ENCODE peak calls at places on chromosomes 5 and 9, in seven cellular contexts. E is cardiac fibroblast, C is suprapubic skin, A is AG04449, H is mammary epithelial cell, Z is OCI-LY7, O is AG10803. D is an unnamed sample.

GRCh38 chr5:149588947-149589346 is 7.6 kb downstream of the ARHGEF37 start:
- DNase-seq in E (no peak), C (no peak), A (no peak), H (no peak), Z (no peak), O (no peak), D (no peak)

GRCh38 chr5:151598984-151599383 is 7.9 kb upstream of the FAT2 start:
- DNase-seq in E (no peak), C (no peak), A (no peak), H (peak; percentile 94), Z (no peak), O (peak; percentile 17), D (no peak)

GRCh38 chr5:172267943-172268342 is 15.6 kb downstream of the UBTD2 start:
- DNase-seq in E (no peak), C (no peak), A (no peak), H (no peak), Z (no peak), O (no peak), D (no peak)

GRCh38 chr5:96790851-96791513 is 16.8 kb downstream of the ERAP1 start:
- DNase-seq in E (peak; percentile 36), C (no peak), A (no peak), H (no peak), Z (no peak), O (peak; percentile 62), D (peak; percentile 11)

GRCh38 chr5:180085837-180086236 is 14.3 kb upstream of the RNF130 start:
- DNase-seq in E (peak; percentile 31), C (no peak), A (no peak), H (no peak), Z (no peak), O (no peak), D (no peak)

GRCh38 chr5:122805481-122805880 is 30.6 kb downstream of the SNX2 start:
- DNase-seq in E (peak; percentile 55), C (no peak), A (peak; percentile 16), H (peak; percentile 25), Z (no peak), O (peak; percentile 53), D (peak; percentile 21)

GRCh38 chr9:33130501-33130900 is 36.6 kb downstream of the B4GALT1 start:
- DNase-seq in E (peak; percentile 63), C (peak; percentile 55), A (no peak), H (peak; percentile 53), Z (no peak), O (peak; percentile 40), D (no peak)

GRCh38 chr5:91341159-91341558 is 42.0 kb downstream of the ARRDC3 start:
- DNase-seq in E (no peak), C (no peak), A (no peak), H (no peak), Z (no peak), O (no peak), D (no peak)

GRCh38 chr5:146623657-146624056 is 107.7 kb upstream of the GPR151 start:
- DNase-seq in E (no peak), C (no peak), A (no peak), H (no peak), Z (no peak), O (no peak), D (no peak)

GRCh38 chr9:68974901-68975300 is 39.0 kb downstream of the PRKACG start:
- DNase-seq in E (no peak), C (no peak), A (no peak), H (no peak), Z (no peak), O (no peak), D (no peak)

GRCh38 chr9:68975644-68976043 is 38.3 kb downstream of the PRKACG start:
- DNase-seq in E (no peak), C (no peak), A (no peak), H (no peak), Z (no peak), O (no peak), D (no peak)

GRCh38 chr9:68978054-68978453 is 35.9 kb downstream of the PRKACG start:
- DNase-seq in E (no peak), C (no peak), A (no peak), H (no peak), Z (no peak), O (no peak), D (no peak)

GRCh38 chr9:68973619-68974018 is 40.3 kb downstream of the PRKACG start:
- DNase-seq in E (no peak), C (no peak), A (no peak), H (no peak), Z (no peak), O (no peak), D (no peak)

DNA sequence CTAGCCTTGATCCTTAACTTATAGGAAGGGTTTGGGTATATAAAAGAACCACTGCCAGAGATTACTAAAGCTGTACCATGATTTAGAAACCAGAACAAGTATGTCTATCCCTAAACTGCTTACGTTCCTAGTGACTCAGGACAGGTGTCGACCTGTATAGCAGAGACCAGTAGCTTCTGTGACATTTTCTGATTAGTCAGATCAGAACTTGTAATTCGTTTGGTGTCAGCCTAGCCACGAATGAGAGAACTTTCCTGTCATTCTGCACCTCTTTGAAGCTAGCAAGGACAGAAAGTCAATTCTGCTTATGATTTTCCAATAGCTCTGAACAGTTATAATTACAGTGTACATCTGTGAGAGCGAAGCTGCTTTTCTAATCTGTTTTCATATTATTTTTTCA is 39.5 kb downstream of the PRKACG start:
- DNase-seq in E (no peak), C (no peak), A (no peak), H (no peak), Z (no peak), O (no peak), D (no peak)
- H3K4me3 ChIP-seq in E (no peak overlapping the region), C (peak overlapping the region; percentile 8), A (no peak overlapping the region), H (no peak overlapping the region), Z (no peak overlapping the region), O (no peak overlapping the region), D (no peak overlapping the region)

GRCh38 chr5:115461506-115462290 is 82.9 kb downstream of the FEM1C start:
- DNase-seq in E (peak; percentile 23), C (no peak), A (no peak), H (peak; percentile 97), Z (no peak), O (peak; percentile 75), D (no peak)

GRCh38 chr5:115460476-115460875 is 84.1 kb downstream of the FEM1C start:
- DNase-seq in E (peak; percentile 66), C (no peak), A (no peak), H (peak; percentile 90), Z (no peak), O (peak; percentile 72), D (no peak)

GRCh38 chr5:115461093-115461492 is 83.5 kb downstream of the FEM1C start:
- DNase-seq in E (peak; percentile 44), C (no peak), A (no peak), H (no peak), Z (no peak), O (peak; percentile 38), D (no peak)

GRCh38 chr5:115457985-115458384 is 86.6 kb downstream of the FEM1C start:
- DNase-seq in E (peak; percentile 82), C (no peak), A (no peak), H (no peak), Z (no peak), O (no peak), D (no peak)

DNA sequence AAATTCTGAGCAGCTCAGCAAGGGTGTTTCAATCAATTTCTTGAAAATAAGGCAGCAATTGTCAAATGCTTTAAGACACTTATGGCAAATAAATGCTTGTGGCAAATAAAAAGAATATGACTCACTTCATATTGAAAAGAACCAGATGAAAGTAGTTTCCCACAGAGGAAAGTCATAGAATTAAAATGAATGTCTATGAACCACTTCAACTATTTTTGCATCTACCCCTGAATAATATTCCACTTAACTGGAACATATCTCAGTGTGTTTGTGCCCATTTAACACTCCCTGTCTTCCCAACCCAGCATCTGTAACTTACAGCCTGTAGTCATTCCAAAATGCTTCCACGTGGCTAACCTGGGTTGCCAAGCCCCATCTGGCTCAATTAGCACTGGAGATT is 84.7 kb downstream of the FEM1C start:
- DNase-seq in E (peak; percentile 50), C (no peak), A (no peak), H (peak; percentile 52), Z (no peak), O (peak; percentile 90), D (no peak)
- H3K4me3 ChIP-seq in E (no peak overlapping the region), C (no peak overlapping the region), A (no peak overlapping the region), H (no peak overlapping the region), Z (no peak overlapping the region), O (no peak overlapping the region), D (no peak overlapping the region)

DNA sequence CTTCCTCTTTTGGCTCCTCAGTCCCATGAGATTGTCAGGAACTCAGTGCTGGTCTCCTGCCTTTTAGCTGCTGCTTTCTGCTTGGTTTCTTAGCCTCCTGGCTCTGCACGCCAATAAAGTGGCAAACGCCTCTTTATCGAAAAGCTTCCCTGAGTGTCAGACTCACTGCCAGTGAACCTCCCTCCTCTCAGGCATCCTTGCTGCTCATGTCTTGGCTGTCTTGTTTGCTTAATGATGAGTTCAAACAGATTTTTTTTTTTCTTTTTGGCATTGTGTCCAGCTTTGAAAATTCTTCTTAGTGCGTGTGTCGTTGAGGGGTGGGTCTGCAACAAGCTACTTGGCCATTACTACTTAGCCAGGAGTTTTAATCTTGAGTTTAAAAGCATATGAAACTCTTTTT is 14.9 kb downstream of the RASGRF2 start:
- DNase-seq in E (no peak), C (no peak), A (no peak), H (no peak), Z (no peak), O (no peak), D (no peak)
- H3K4me3 ChIP-seq in E (no peak overlapping the region), C (no peak overlapping the region), A (no peak overlapping the region), H (no peak overlapping the region), Z (no peak overlapping the region), O (no peak overlapping the region), D (no peak overlapping the region)

GRCh38 chr9:35831040-35831439 is 2.0 kb downstream of the TMEM8B start:
- DNase-seq in E (no peak), C (no peak), A (no peak), H (no peak), Z (no peak), O (no peak), D (no peak)

GRCh38 chr9:35835766-35836165 is 6.7 kb downstream of the TMEM8B start:
- DNase-seq in E (no peak), C (no peak), A (no peak), H (no peak), Z (no peak), O (no peak), D (no peak)

GRCh38 chr9:35835216-35835604 is 6.2 kb downstream of the TMEM8B start:
- DNase-seq in E (no peak), C (no peak), A (no peak), H (no peak), Z (peak; percentile 43), O (no peak), D (no peak)

GRCh38 chr9:35834260-35835215 is 5.5 kb downstream of the TMEM8B start:
- DNase-seq in E (no peak), C (no peak), A (no peak), H (no peak), Z (peak; percentile 30), O (no peak), D (no peak)

GRCh38 chr9:35832814-35833213 is 3.8 kb downstream of the TMEM8B start:
- DNase-seq in E (no peak), C (no peak), A (no peak), H (no peak), Z (no peak), O (no peak), D (no peak)
- H3K4me3 ChIP-seq in E (no peak overlapping the region), C (no peak overlapping the region), A (no peak overlapping the region), H (no peak overlapping the region), Z (no peak overlapping the region), O (no peak overlapping the region), D (no peak overlapping the region)

GRCh38 chr9:121599186-121599871 is 52.1 kb upstream of the DAB2IP start:
- DNase-seq in E (peak; percentile 21), C (no peak), A (no peak), H (peak; percentile 32), Z (no peak), O (no peak), D (no peak)
- H3K4me3 ChIP-seq in E (peak overlapping the region; percentile 28), C (peak overlapping the region; percentile 79), A (peak overlapping the region; percentile 57), H (peak overlapping the region; percentile 49), Z (no peak overlapping the region), O (peak overlapping the region; percentile 54), D (peak overlapping the region; percentile 49)

D was measured in AG09309.